ENCODE peak calls at places on chromosomes 3 and 15, in eight cellular contexts. O, T, H, N, I, M, B and Z are unnamed samples.

GRCh38 chr15:63191895-63192603 is 2.6 kb downstream of the RAB8B start:
- DNase-seq in B (no peak), O (no peak), I (peak), N (peak), T (peak), H (no peak), M (peak), Z (no peak)

GRCh38 chr3:150544040-150544439 is 2.3 kb downstream of the SERP1 start:
- DNase-seq in I (no peak), B (no peak), H (peak), O (no peak), N (no peak), M (no peak), T (no peak), Z (no peak)

GRCh38 chr15:40161693-40162401 is 978 bp downstream of the BUB1B start:
- DNase-seq in I (no peak), O (no peak), H (no peak), T (no peak), M (peak), N (peak), B (no peak), Z (no peak)

GRCh38 chr3:187667526-187667925 is 2.7 kb downstream of the SST start:
- DNase-seq in T (no peak), H (no peak), N (no peak), I (no peak), M (no peak), O (no peak), B (no peak), Z (no peak)

GRCh38 chr3:257826-258225 is 61.3 kb downstream of the CHL1 start:
- DNase-seq in N (no peak), T (no peak), O (no peak), H (no peak), I (no peak), B (no peak), M (no peak), Z (no peak)

GRCh38 chr15:81280086-81280485 is 43.9 kb downstream of the STARD5 start:
- DNase-seq in H (no peak), T (no peak), I (no peak), M (no peak), N (no peak), B (no peak), O (no peak), Z (no peak)

GRCh38 chr3:156668073-156668763 is 6.2 kb upstream of the TIPARP start:
- DNase-seq in M (no peak), B (no peak), N (no peak), H (no peak), O (no peak), T (no peak), I (no peak), Z (no peak)

GRCh38 chr3:117921411-117921810 is 1113.2 kb downstream of the IGSF11 start:
- DNase-seq in T (no peak), I (no peak), B (no peak), O (no peak), N (no peak), H (no peak), M (no peak), Z (no peak)

GRCh38 chr3:20652249-20652648 is 466.2 kb upstream of the SGO1 start:
- DNase-seq in N (no peak), I (no peak), O (no peak), H (no peak), T (no peak), M (no peak), B (no peak), Z (no peak)

GRCh38 chr3:15923640-15924405 is 126.0 kb upstream of the ANKRD28 start:
- DNase-seq in T (no peak), M (no peak), O (no peak), N (no peak), B (no peak), H (no peak), I (no peak), Z (no peak)

GRCh38 chr15:62928996-62929350 is 113.6 kb upstream of the TPM1 start:
- DNase-seq in O (peak), H (peak), M (no peak), T (no peak), B (no peak), N (no peak), I (no peak), Z (no peak)

GRCh38 chr3:29889230-29889629 is 608.4 kb downstream of the RBMS3 start:
- DNase-seq in B (no peak), M (no peak), I (no peak), H (peak), T (no peak), O (no peak), N (no peak), Z (no peak)

GRCh38 chr15:62896969-62897486 is 145.5 kb upstream of the TPM1 start:
- DNase-seq in B (peak), I (no peak), H (peak), M (no peak), T (no peak), O (peak), N (no peak), Z (no peak)

GRCh38 chr15:70242962-70243685 is 145.4 kb upstream of the TLE3 start:
- DNase-seq in O (no peak), B (no peak), N (no peak), T (no peak), I (no peak), H (no peak), M (no peak), Z (no peak)

GRCh38 chr15:31609243-31609642 is 282.6 kb downstream of the KLF13 start:
- DNase-seq in O (no peak), H (peak), I (no peak), M (no peak), B (no peak), N (no peak), T (no peak), Z (no peak)

GRCh38 chr3:23994247-23994574 is 49.1 kb downstream of the NR1D2 start:
- DNase-seq in O (no peak), I (no peak), N (no peak), M (no peak), B (no peak), T (no peak), H (no peak), Z (no peak)

GRCh38 chr15:27382296-27382695 is 411.3 kb downstream of the GABRG3 start:
- DNase-seq in T (no peak), H (no peak), M (no peak), N (no peak), B (no peak), O (no peak), I (no peak), Z (no peak)

GRCh38 chr3:98561727-98562521 is 30.1 kb downstream of the GPR15 start:
- DNase-seq in T (peak), O (no peak), H (peak), B (no peak), N (no peak), M (no peak), I (no peak), Z (no peak)

GRCh38 chr3:127235706-127236105 is 42.8 kb downstream of the PRR23E start:
- DNase-seq in B (no peak), O (no peak), H (no peak), T (no peak), N (no peak), I (no peak), M (no peak), Z (no peak)

GRCh38 chr3:76500746-76501275 is 539.1 kb upstream of the ROBO2 start:
- DNase-seq in M (no peak), B (no peak), N (no peak), T (no peak), O (no peak), H (peak), I (no peak), Z (no peak)

GRCh38 chr3:152047465-152047864 is 174.0 kb downstream of the SUCNR1 start:
- DNase-seq in T (no peak), B (no peak), N (no peak), O (no peak), H (no peak), I (no peak), M (no peak), Z (no peak)

GRCh38 chr15:63407612-63408011 is 26.0 kb upstream of the CA12 start:
- DNase-seq in I (no peak), B (no peak), N (no peak), T (no peak), M (no peak), H (no peak), O (no peak), Z (peak)

GRCh38 chr3:194294199-194294887 is 56.8 kb downstream of the CPN2 start:
- DNase-seq in H (no peak), B (peak), T (no peak), O (no peak), M (no peak), N (no peak), I (no peak), Z (no peak)

GRCh38 chr3:132228923-132229322 is 88.3 kb upstream of the ACP3 start:
- DNase-seq in N (no peak), M (no peak), B (no peak), H (peak), O (no peak), T (no peak), I (no peak), Z (peak)

GRCh38 chr15:82021992-82022391 is 23.8 kb downstream of the MEX3B start:
- DNase-seq in M (no peak), O (peak), T (no peak), N (peak), B (no peak), H (peak), I (no peak), Z (no peak)

GRCh38 chr15:78667578-78668236 is 26.7 kb upstream of the CHRNB4 start:
- DNase-seq in O (no peak), B (no peak), I (no peak), N (no peak), T (no peak), H (no peak), M (no peak), Z (no peak)

GRCh38 chr15:101451192-101451799 is 38.2 kb downstream of the PCSK6 start:
- DNase-seq in B (no peak), I (no peak), H (no peak), O (no peak), T (no peak), N (peak), M (no peak), Z (no peak)

GRCh38 chr3:41050149-41050548 is 149.2 kb upstream of the CTNNB1 start:
- DNase-seq in B (no peak), M (no peak), O (no peak), I (no peak), H (no peak), T (no peak), N (no peak), Z (no peak)

GRCh38 chr3:112358311-112358780 is 25.4 kb downstream of the CD200 start:
- DNase-seq in H (no peak), M (peak), B (no peak), I (no peak), T (peak), O (no peak), N (peak), Z (no peak)

GRCh38 chr3:48811524-48811923 is 36.1 kb downstream of the PRKAR2A start:
- DNase-seq in O (no peak), B (no peak), N (no peak), I (no peak), H (no peak), T (no peak), M (no peak), Z (no peak)

GRCh38 chr3:128360705-128361271 is 105.9 kb downstream of the DNAJB8 start:
- DNase-seq in T (no peak), M (no peak), I (no peak), H (no peak), B (no peak), O (no peak), N (no peak), Z (no peak)

GRCh38 chr3:28745436-28745835 is 396.8 kb upstream of the AZI2 start:
- DNase-seq in H (no peak), T (no peak), I (no peak), B (no peak), M (no peak), O (no peak), N (no peak), Z (no peak)

GRCh38 chr3:172148702-172149565 is 109.6 kb downstream of the FNDC3B start:
- DNase-seq in I (no peak), M (no peak), O (no peak), T (no peak), N (no peak), B (no peak), H (no peak), Z (no peak)

GRCh38 chr3:56990295-56991015 is 70.0 kb upstream of the SPATA12 start:
- DNase-seq in I (no peak), B (no peak), O (no peak), N (no peak), H (no peak), M (no peak), T (no peak), Z (no peak)